ENCODE peak calls at places on chromosomes 11 and 22, in ten cellular contexts. U, T, R, D, B, V, F, H, J and Y are unnamed samples.

GRCh38 chr22:45083659-45084305 is 74.0 kb upstream of the PHF21B start:
- DNase-seq in U (no peak), T (no peak), R (no peak), D (no peak), B (peak; percentile 43), V (peak; percentile 80), F (no peak), H (peak; percentile 54), J (peak; percentile 95), Y (peak; percentile 48)

GRCh38 chr11:114326776-114327175 is 30.6 kb downstream of the NNMT start:
- DNase-seq in U (no peak), T (no peak), R (no peak), D (no peak), B (no peak), V (no peak), F (no peak), H (no peak), J (no peak), Y (no peak)

GRCh38 chr22:23700706-23701105 is 9.9 kb downstream of the RGL4 start:
- DNase-seq in U (no peak), T (no peak), R (no peak), D (no peak), B (no peak), V (peak; percentile 18), F (no peak), H (no peak), J (no peak), Y (no peak)

GRCh38 chr11:75302346-75302745 is 49.1 kb downstream of the ARRB1 start:
- DNase-seq in U (no peak), T (no peak), R (no peak), D (no peak), B (no peak), V (no peak), F (no peak), H (no peak), J (no peak), Y (no peak)

GRCh38 chr11:115678942-115679341 is 174.7 kb upstream of the CADM1 start:
- DNase-seq in U (peak; percentile 71), T (no peak), R (no peak), D (no peak), B (peak; percentile 9), V (no peak), F (no peak), H (no peak), J (no peak), Y (no peak)

GRCh38 chr11:6604081-6604626 is 580 bp downstream of the ILK start:
- DNase-seq in U (peak; percentile 34), T (peak; percentile 67), R (peak; percentile 82), D (peak; percentile 53), B (peak; percentile 73), V (peak; percentile 65), F (peak; percentile 64), H (no peak), J (peak; percentile 96), Y (peak; percentile 67)

GRCh38 chr11:65719887-65720236 is 736 bp downstream of the RNASEH2C start:
- DNase-seq in U (no peak), T (peak; percentile 55), R (peak; percentile 69), D (no peak), B (peak; percentile 34), V (peak; percentile 19), F (peak; percentile 60), H (no peak), J (peak; percentile 87), Y (peak; percentile 19)

GRCh38 chr11:70474710-70475109 is 76.4 kb downstream of the CTTN start:
- DNase-seq in U (no peak), T (peak; percentile 35), R (no peak), D (no peak), B (no peak), V (no peak), F (no peak), H (no peak), J (peak; percentile 65), Y (no peak)

GRCh38 chr11:46547579-46547978 is 46.2 kb downstream of the AMBRA1 start:
- DNase-seq in U (no peak), T (no peak), R (no peak), D (no peak), B (no peak), V (no peak), F (no peak), H (no peak), J (no peak), Y (no peak)

GRCh38 chr22:46201059-46201757 is 48.9 kb downstream of the CDPF1 start:
- DNase-seq in U (peak; percentile 50), T (no peak), R (no peak), D (no peak), B (no peak), V (peak; percentile 13), F (no peak), H (no peak), J (no peak), Y (no peak)

GRCh38 chr11:47971501-47971900 is 8.9 kb upstream of the PTPRJ start:
- DNase-seq in U (no peak), T (no peak), R (no peak), D (no peak), B (no peak), V (peak; percentile 64), F (peak; percentile 88), H (no peak), J (no peak), Y (no peak)

GRCh38 chr22:28978158-28978557 is 83.5 kb downstream of the C22orf31 start:
- DNase-seq in U (no peak), T (no peak), R (no peak), D (no peak), B (no peak), V (peak; percentile 67), F (no peak), H (no peak), J (no peak), Y (no peak)